ENCODE peak calls at places on chromosomes 6 and 20, in six cellular contexts. M is mesenchymal stem cell, Z is PC-9, R is hepatocyte, P is mammary epithelial cell, S is A549. G is an unnamed sample.

GRCh38 chr6:38262609-38263008 is 377.1 kb downstream of the BTBD9 start:
- DNase-seq in S (no peak), M (peak; percentile 70), Z (peak; percentile 40), P (peak; percentile 60), R (no peak), G (peak; percentile 83)

GRCh38 chr6:135251964-135252429 is 70.9 kb downstream of the MYB start:
- DNase-seq in M (peak; percentile 69), R (peak; percentile 27), Z (no peak), S (no peak), P (no peak), G (peak; percentile 54)

GRCh38 chr20:45037050-45037449 is 63.9 kb downstream of the KCNS1 start:
- DNase-seq in S (no peak), P (peak; percentile 43), Z (no peak), M (peak; percentile 44), R (no peak), G (peak; percentile 72)

GRCh38 chr20:5919634-5920544 is 30.4 kb downstream of the TRMT6 start:
- DNase-seq in R (no peak), S (no peak), M (no peak), P (peak; percentile 58), Z (no peak), G (peak; percentile 52)

GRCh38 chr6:169824021-169824420 is 72.6 kb downstream of the ERMARD start:
- DNase-seq in R (no peak), S (no peak), M (no peak), P (no peak), Z (no peak), G (no peak)

GRCh38 chr20:47681977-47682812 is 103.1 kb downstream of the SULF2 start:
- DNase-seq in R (peak; percentile 29), M (no peak), Z (no peak), S (peak; percentile 43), P (no peak), G (no peak)

GRCh38 chr6:166112580-166112979 is 55.1 kb downstream of the TBXT start:
- DNase-seq in P (no peak), Z (peak; percentile 46), M (peak; percentile 97), R (peak; percentile 57), S (peak; percentile 71), G (peak; percentile 71)

GRCh38 chr20:44704551-44704971 is 10.6 kb upstream of the CCN5 start:
- DNase-seq in Z (no peak), P (no peak), R (no peak), M (peak; percentile 55), S (no peak), G (peak; percentile 46)

GRCh38 chr6:52362443-52363221 is 681 bp downstream of the PAQR8 start:
- DNase-seq in Z (no peak), S (no peak), P (peak; percentile 16), R (peak; percentile 44), M (peak; percentile 38), G (no peak)

GRCh38 chr6:69825904-69826303 is 29.1 kb upstream of the LMBRD1 start:
- DNase-seq in R (peak; percentile 15), M (peak; percentile 72), S (no peak), P (no peak), Z (no peak), G (no peak)

GRCh38 chr6:137740347-137740746 is 126.7 kb upstream of the TNFAIP3 start:
- DNase-seq in R (no peak), Z (no peak), S (no peak), P (no peak), M (no peak), G (no peak)

GRCh38 chr20:49909499-49910339 is 5.6 kb downstream of the SPATA2 start:
- DNase-seq in M (no peak), P (no peak), Z (no peak), R (peak; percentile 68), S (no peak), G (no peak)

GRCh38 chr20:8534368-8534767 is 402.3 kb downstream of the PLCB1 start:
- DNase-seq in Z (no peak), R (no peak), M (no peak), S (no peak), P (no peak), G (no peak)

GRCh38 chr6:19841181-19841580 is 4.0 kb downstream of the ID4 start:
- DNase-seq in R (no peak), M (no peak), Z (no peak), P (no peak), S (no peak), G (no peak)

GRCh38 chr6:19838442-19839236 is 1.5 kb downstream of the ID4 start:
- DNase-seq in M (peak; percentile 37), P (peak; percentile 33), R (peak; percentile 75), S (peak; percentile 27), Z (peak; percentile 38), G (peak; percentile 52)

GRCh38 chr6:147156218-147156617 is 48.0 kb upstream of the STXBP5 start:
- DNase-seq in Z (no peak), M (no peak), S (no peak), R (no peak), P (no peak), G (no peak)

GRCh38 chr6:30590509-30590908 is 19.3 kb downstream of the ABCF1 start:
- DNase-seq in M (no peak), Z (no peak), R (no peak), S (no peak), P (no peak), G (no peak)

GRCh38 chr20:59743767-59744485 is 139.6 kb downstream of the PHACTR3 start:
- DNase-seq in P (no peak), S (peak; percentile 27), M (no peak), R (no peak), Z (no peak), G (peak; percentile 27)

GRCh38 chr20:11846131-11846530 is 71.6 kb upstream of the BTBD3 start:
- DNase-seq in S (no peak), P (no peak), M (no peak), R (no peak), Z (no peak), G (no peak)

GRCh38 chr20:19096847-19097246 is 115.6 kb upstream of the SLC24A3 start:
- DNase-seq in R (no peak), P (no peak), Z (no peak), S (peak; percentile 17), M (no peak), G (no peak)

GRCh38 chr6:15436451-15436850 is 190.6 kb downstream of the JARID2 start:
- DNase-seq in M (no peak), R (no peak), Z (no peak), S (no peak), P (no peak), G (no peak)

GRCh38 chr6:11636121-11636520 is 98.6 kb downstream of the TMEM170B start:
- DNase-seq in M (no peak), R (no peak), Z (no peak), S (no peak), P (no peak), G (no peak)

DNA sequence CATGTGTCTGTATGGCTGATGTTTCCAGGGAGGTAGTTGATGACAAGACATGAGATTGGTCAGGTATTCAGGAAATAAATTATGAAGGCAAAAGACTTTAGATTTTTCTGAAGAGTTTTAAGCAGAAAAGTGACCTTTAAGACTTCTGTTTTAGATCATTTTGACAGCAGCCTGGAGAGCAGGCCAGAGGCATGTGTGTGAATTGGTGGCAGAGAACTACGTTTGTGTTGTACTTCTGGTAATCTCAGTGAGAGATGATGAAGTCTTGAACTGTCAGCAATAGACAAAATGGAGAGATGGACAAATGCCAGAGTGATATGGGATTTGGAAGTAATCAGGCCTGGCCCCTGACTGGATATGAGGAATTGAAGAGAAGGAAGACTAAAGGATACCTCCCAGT is 30.8 kb downstream of the FARS2 start:
- DNase-seq in M (no peak), S (no peak), Z (no peak), P (no peak), R (no peak), G (no peak)
- H3K4me2 ChIP-seq in M (no peak overlapping the region), S (no peak overlapping the region), Z (no peak overlapping the region), P (no peak overlapping the region), R (no peak overlapping the region), G (no peak overlapping the region)

GRCh38 chr20:33575302-33575701 is 85.4 kb downstream of the CBFA2T2 start:
- DNase-seq in S (no peak), M (no peak), P (no peak), R (no peak), Z (no peak), G (no peak)
- H3K4me2 ChIP-seq in S (no peak overlapping the region), M (no peak overlapping the region), P (no peak overlapping the region), R (no peak overlapping the region), Z (no peak overlapping the region), G (no peak overlapping the region)

GRCh38 chr6:65728879-65729479 is 22.0 kb upstream of the EYS start:
- DNase-seq in Z (no peak), R (no peak), P (no peak), M (no peak), S (no peak), G (no peak)
- H3K4me2 ChIP-seq in Z (no peak overlapping the region), R (no peak overlapping the region), P (no peak overlapping the region), M (no peak overlapping the region), S (no peak overlapping the region), G (no peak overlapping the region)

GRCh38 chr6:95384988-95385387 is 192.3 kb upstream of the MANEA start:
- DNase-seq in M (no peak), P (no peak), S (no peak), R (no peak), Z (no peak), G (no peak)

GRCh38 chr6:95387845-95388244 is 189.5 kb upstream of the MANEA start:
- DNase-seq in M (no peak), S (no peak), Z (no peak), P (no peak), R (no peak), G (no peak)

GRCh38 chr6:95383878-95384277 is 193.5 kb upstream of the MANEA start:
- DNase-seq in P (no peak), R (no peak), M (no peak), S (no peak), Z (no peak), G (no peak)
- H3K4me2 ChIP-seq in P (no peak overlapping the region), R (no peak overlapping the region), M (no peak overlapping the region), S (no peak overlapping the region), Z (no peak overlapping the region), G (no peak overlapping the region)

GRCh38 chr6:68040312-68040778 is 594.7 kb upstream of the ADGRB3 start:
- DNase-seq in Z (no peak), R (no peak), S (no peak), P (no peak), M (no peak), G (no peak)
- H3K4me2 ChIP-seq in Z (peak overlapping the region; percentile 32), R (peak overlapping the region; percentile 63), S (peak overlapping the region; percentile 46), P (no peak overlapping the region), M (no peak overlapping the region), G (no peak overlapping the region)

GRCh38 chr6:28600188-28600587 is 74.5 kb downstream of the GPX5 start:
- DNase-seq in Z (no peak), R (no peak), M (no peak), P (no peak), S (no peak), G (no peak)

GRCh38 chr6:28598757-28599686 is 73.3 kb downstream of the GPX5 start:
- DNase-seq in M (no peak), R (no peak), Z (no peak), S (no peak), P (no peak), G (no peak)

GRCh38 chr6:28597924-28598323 is 72.2 kb downstream of the GPX5 start:
- DNase-seq in M (peak; percentile 32), P (no peak), R (peak; percentile 33), S (peak; percentile 81), Z (peak; percentile 45), G (peak; percentile 22)

GRCh38 chr6:28597217-28597835 is 71.6 kb downstream of the GPX5 start:
- DNase-seq in Z (peak; percentile 59), P (peak; percentile 79), M (peak; percentile 64), R (peak; percentile 58), S (peak; percentile 86), G (peak; percentile 60)
- H3K4me2 ChIP-seq in Z (peak overlapping the region; percentile 79), P (peak overlapping the region; percentile 59), M (peak overlapping the region; percentile 95), R (peak overlapping the region; percentile 76), S (peak overlapping the region; percentile 63), G (peak overlapping the region; percentile 73)